ENCODE peak calls at places on chromosomes 11 and 22, in four cellular contexts. I, L, H and A are unnamed samples.

GRCh38 chr11:11349870-11350325 is 3.2 kb downstream of the CSNK2A3 start:
- DNase-seq in L (no peak), I (peak; percentile 32), H (no peak), A (peak; percentile 90)

GRCh38 chr11:87260811-87261210 is 223.1 kb downstream of the TMEM135 start:
- DNase-seq in H (no peak), I (peak; percentile 13), L (no peak), A (no peak)

GRCh38 chr11:106681435-106681834 is 336.8 kb downstream of the GUCY1A2 start:
- DNase-seq in L (no peak), I (no peak), H (no peak), A (no peak)

GRCh38 chr11:31443802-31444201 is 65.6 kb downstream of the IMMP1L start:
- DNase-seq in H (no peak), L (no peak), I (no peak), A (no peak)

GRCh38 chr11:122853971-122854446 is 15.7 kb downstream of the CRTAM start:
- DNase-seq in L (no peak), I (peak; percentile 73), H (peak; percentile 62), A (peak; percentile 85)

GRCh38 chr22:46052331-46052771 is 75.4 kb upstream of the WNT7B start:
- DNase-seq in L (no peak), H (no peak), I (no peak), A (no peak)

GRCh38 chr11:117827521-117828511 is 3.3 kb upstream of the FXYD2 start:
- DNase-seq in H (no peak), I (no peak), L (no peak), A (no peak)

GRCh38 chr11:64787526-64788320 is 9.4 kb upstream of the SF1 start:
- DNase-seq in I (peak; percentile 54), L (peak; percentile 17), H (peak; percentile 50), A (peak; percentile 40)

GRCh38 chr11:30143098-30143705 is 87.6 kb upstream of the FSHB start:
- DNase-seq in I (peak; percentile 9), H (no peak), L (no peak), A (peak; percentile 5)

GRCh38 chr11:113189909-113190667 is 124.3 kb upstream of the TTC12 start:
- DNase-seq in H (no peak), L (no peak), I (peak; percentile 92), A (peak; percentile 66)

GRCh38 chr11:22920939-22921565 is 60.8 kb upstream of the CCDC179 start:
- DNase-seq in I (peak; percentile 72), H (no peak), L (no peak), A (peak; percentile 24)

GRCh38 chr11:73187854-73188253 is 30.2 kb upstream of the P2RY2 start:
- DNase-seq in L (no peak), H (no peak), I (no peak), A (no peak)

GRCh38 chr22:50085211-50085999 is at the start of gene MLC1:
- DNase-seq in I (no peak), H (no peak), L (no peak), A (peak; percentile 55)

GRCh38 chr22:46976598-46976997 is 214.1 kb downstream of the TBC1D22A start:
- DNase-seq in L (no peak), I (no peak), H (no peak), A (no peak)

GRCh38 chr11:79547256-79547655 is 106.4 kb upstream of the TENM4 start:
- DNase-seq in H (no peak), I (peak; percentile 12), L (no peak), A (no peak)

GRCh38 chr22:36073476-36073875 is 44.9 kb upstream of the RBFOX2 start:
- DNase-seq in H (no peak), I (peak; percentile 30), L (no peak), A (peak; percentile 51)